ENCODE peak calls at places on chromosomes 2 and 18, in ten cellular contexts. P is DND-41, G is transverse colon, D is OCI-LY7, L is cardiac muscle cell, F is adrenal gland, W is trophoblast cell, A is heart right ventricle, Y is left ventricle myocardium inferior, Q is mammary epithelial cell. H is an unnamed sample. For H3K4me1, the result is how much of the 10 kb centered on the place peaks cover.

GRCh38 chr2:128496700-128497099 is 178.0 kb upstream of the HS6ST1 start:
- DNase-seq in P (no peak), G (no peak), D (no peak), L (no peak), F (no peak), W (no peak), A (no peak), Y (no peak), Q (no peak), H (no peak)

GRCh38 chr2:221554769-221555510 is 17.2 kb downstream of the EPHA4 start:
- DNase-seq in P (no peak), G (no peak), D (peak), L (peak), F (no peak), W (peak), A (no peak), Y (no peak), Q (no peak), H (no peak)

GRCh38 chr2:147082850-147083522 is 761.8 kb upstream of the ACVR2A start:
- DNase-seq in P (peak), G (peak), D (peak), L (peak), F (peak), W (peak), A (no peak), Y (no peak), Q (peak), H (peak)

GRCh38 chr2:168375195-168375798 is 80.8 kb upstream of the CERS6 start:
- DNase-seq in P (no peak), G (no peak), D (no peak), L (peak), F (no peak), W (no peak), A (no peak), Y (no peak), Q (no peak), H (no peak)

GRCh38 chr2:30216157-30216556 is 15.2 kb upstream of the LBH start:
- DNase-seq in P (no peak), G (no peak), D (no peak), L (peak), F (no peak), W (no peak), A (no peak), Y (no peak), Q (no peak), H (no peak)

GRCh38 chr2:86510436-86510933 is 52.8 kb downstream of the CHMP3 start:
- DNase-seq in P (no peak), G (no peak), D (no peak), L (no peak), F (no peak), W (no peak), A (no peak), Y (no peak), Q (no peak), H (no peak)

GRCh38 chr2:144505245-144505801 is 14.6 kb downstream of the ZEB2 start:
- DNase-seq in P (no peak), G (no peak), D (no peak), L (peak), F (no peak), W (no peak), A (no peak), Y (no peak), Q (peak), H (no peak)

GRCh38 chr2:45256867-45257641 is 247.8 kb upstream of the SIX2 start:
- DNase-seq in P (no peak), G (no peak), D (no peak), L (no peak), F (no peak), W (no peak), A (no peak), Y (no peak), Q (no peak), H (no peak)

GRCh38 chr18:50439460-50440015 is 64.7 kb downstream of the SKA1 start:
- DNase-seq in P (no peak), G (no peak), D (no peak), L (no peak), F (no peak), W (peak), A (no peak), Y (no peak), Q (no peak), H (no peak)

GRCh38 chr2:113797237-113797636 is 40.8 kb upstream of the SLC35F5 start:
- DNase-seq in P (no peak), G (no peak), D (no peak), L (no peak), F (no peak), W (no peak), A (no peak), Y (no peak), Q (no peak), H (no peak)

GRCh38 chr2:116444256-116444872 is 1370.1 kb upstream of the DDX18 start:
- DNase-seq in P (no peak), G (no peak), D (no peak), L (no peak), F (no peak), W (no peak), A (no peak), Y (no peak), Q (no peak), H (no peak)

GRCh38 chr18:50805732-50806131 is 14.1 kb downstream of the MRO start:
- DNase-seq in P (no peak), G (no peak), D (no peak), L (no peak), F (no peak), W (no peak), A (no peak), Y (no peak), Q (peak), H (no peak)

GRCh38 chr2:8193686-8194615 is 487.9 kb upstream of the ID2 start:
- DNase-seq in P (no peak), G (no peak), D (no peak), L (no peak), F (no peak), W (no peak), A (no peak), Y (no peak), Q (no peak), H (no peak)

GRCh38 chr2:53737091-53737490 is 30.5 kb upstream of the CHAC2 start:
- DNase-seq in P (no peak), G (no peak), D (no peak), L (no peak), F (no peak), W (no peak), A (no peak), Y (no peak), Q (no peak), H (no peak)

GRCh38 chr2:210072922-210073509 is 70.6 kb downstream of the RPE start:
- DNase-seq in P (peak), G (no peak), D (peak), L (peak), F (peak), W (no peak), A (no peak), Y (no peak), Q (peak), H (no peak)

GRCh38 chr2:69020496-69020895 is 7.5 kb downstream of the ANTXR1 start:
- DNase-seq in P (no peak), G (no peak), D (no peak), L (no peak), F (no peak), W (no peak), A (no peak), Y (no peak), Q (no peak), H (no peak)

GRCh38 chr2:200288670-200289429 is 17.6 kb upstream of the SPATS2L start:
- DNase-seq in P (no peak), G (no peak), D (no peak), L (peak), F (peak), W (peak), A (no peak), Y (no peak), Q (peak), H (no peak)

GRCh38 chr2:135701442-135701841 is 40.2 kb upstream of the UBXN4 start:
- DNase-seq in P (no peak), G (no peak), D (no peak), L (peak), F (peak), W (no peak), A (no peak), Y (no peak), Q (peak), H (no peak)

GRCh38 chr2:206971805-206972204 is 32.5 kb downstream of the CPO start:
- DNase-seq in P (no peak), G (peak), D (no peak), L (peak), F (no peak), W (peak), A (no peak), Y (no peak), Q (no peak), H (peak)

GRCh38 chr2:155546715-155547555 is 785.6 kb downstream of the NR4A2 start:
- DNase-seq in P (no peak), G (no peak), D (no peak), L (no peak), F (no peak), W (no peak), A (no peak), Y (no peak), Q (peak), H (no peak)

GRCh38 chr18:32049393-32050161 is 31.0 kb downstream of the RNF125 start:
- DNase-seq in P (peak), G (peak), D (peak), L (no peak), F (peak), W (peak), A (peak), Y (peak), Q (peak), H (no peak)

GRCh38 chr18:79411614-79412526 is 16.1 kb downstream of the NFATC1 start:
- DNase-seq in P (no peak), G (no peak), D (no peak), L (no peak), F (no peak), W (no peak), A (no peak), Y (peak), Q (no peak), H (no peak)

GRCh38 chr18:73577365-73577764 is 570.3 kb downstream of the FBXO15 start:
- DNase-seq in P (no peak), G (no peak), D (no peak), L (no peak), F (no peak), W (no peak), A (no peak), Y (no peak), Q (no peak), H (no peak)

GRCh38 chr2:41709702-41710599 is 337.9 kb upstream of the PKDCC start:
- DNase-seq in P (no peak), G (no peak), D (no peak), L (no peak), F (no peak), W (peak), A (no peak), Y (no peak), Q (peak), H (no peak)

GRCh38 chr2:172445851-172446250 is 18.5 kb downstream of the ITGA6 start:
- DNase-seq in P (no peak), G (no peak), D (no peak), L (peak), F (no peak), W (no peak), A (no peak), Y (no peak), Q (no peak), H (no peak)

GRCh38 chr2:118974103-118974911 is 32.3 kb downstream of the MARCO start:
- DNase-seq in P (no peak), G (no peak), D (no peak), L (peak), F (no peak), W (peak), A (no peak), Y (no peak), Q (peak), H (no peak)

GRCh38 chr2:150047731-150048130 is 439.7 kb downstream of the RND3 start:
- DNase-seq in P (no peak), G (no peak), D (no peak), L (peak), F (no peak), W (no peak), A (no peak), Y (no peak), Q (peak), H (no peak)

GRCh38 chr2:112542974-112543760 is 902 bp downstream of the POLR1B start:
- DNase-seq in P (peak), G (no peak), D (peak), L (peak), F (no peak), W (no peak), A (no peak), Y (no peak), Q (peak), H (no peak)

GRCh38 chr2:30239308-30240161 is 8.2 kb downstream of the LBH start:
- DNase-seq in P (peak), G (peak), D (peak), L (peak), F (peak), W (peak), A (peak), Y (peak), Q (no peak), H (peak)

GRCh38 chr2:215505044-215505786 is 69.3 kb upstream of the FN1 start:
- DNase-seq in P (no peak), G (peak), D (no peak), L (peak), F (no peak), W (no peak), A (no peak), Y (no peak), Q (no peak), H (no peak)

GRCh38 chr2:8636041-8636491 is 45.8 kb upstream of the ID2 start:
- DNase-seq in P (no peak), G (no peak), D (no peak), L (no peak), F (no peak), W (no peak), A (no peak), Y (no peak), Q (no peak), H (no peak)

GRCh38 chr2:113113794-113114193 is 13.6 kb upstream of the IL1RN start:
- DNase-seq in P (no peak), G (no peak), D (no peak), L (no peak), F (no peak), W (no peak), A (no peak), Y (no peak), Q (no peak), H (no peak)

GRCh38 chr18:70416496-70416895 is 127.7 kb downstream of the SOCS6 start:
- DNase-seq in P (no peak), G (no peak), D (no peak), L (no peak), F (no peak), W (no peak), A (no peak), Y (no peak), Q (no peak), H (no peak)

GRCh38 chr2:181264016-181264415 is 193.2 kb upstream of the ITGA4 start:
- DNase-seq in P (no peak), G (no peak), D (no peak), L (no peak), F (no peak), W (no peak), A (no peak), Y (no peak), Q (peak), H (no peak)

GRCh38 chr2:96888082-96889011 is 18.5 kb upstream of the SEMA4C start:
- DNase-seq in P (no peak), G (peak), D (no peak), L (no peak), F (no peak), W (peak), A (no peak), Y (peak), Q (peak), H (no peak)

GRCh38 chr2:205802069-205802468 is 119.8 kb downstream of the NRP2 start:
- DNase-seq in P (no peak), G (no peak), D (no peak), L (peak), F (no peak), W (no peak), A (no peak), Y (no peak), Q (no peak), H (no peak)

GRCh38 chr2:71796174-71796592 is 342.8 kb downstream of the DYSF start:
- DNase-seq in P (no peak), G (no peak), D (no peak), L (peak), F (no peak), W (peak), A (no peak), Y (no peak), Q (no peak), H (no peak)

GRCh38 chr2:84862006-84862405 is 18.9 kb downstream of the TRABD2A start:
- DNase-seq in P (no peak), G (no peak), D (no peak), L (no peak), F (no peak), W (no peak), A (no peak), Y (no peak), Q (no peak), H (no peak)
- H3K4me1 ChIP-seq in P (under half), G (under half), D (under half), L (under half), F (under half), W (under half), A (under half), Y (under half), Q (under half), H (under half)

GRCh38 chr2:218995972-218996644 is 2.9 kb upstream of the CRYBA2 start:
- DNase-seq in P (peak), G (peak), D (peak), L (peak), F (peak), W (peak), A (peak), Y (peak), Q (peak), H (peak)
- H3K4me1 ChIP-seq in P (under half), G (under half), D (under half), L (under half), F (under half), W (under half), A (under half), Y (under half), Q (under half), H (under half)

DNA sequence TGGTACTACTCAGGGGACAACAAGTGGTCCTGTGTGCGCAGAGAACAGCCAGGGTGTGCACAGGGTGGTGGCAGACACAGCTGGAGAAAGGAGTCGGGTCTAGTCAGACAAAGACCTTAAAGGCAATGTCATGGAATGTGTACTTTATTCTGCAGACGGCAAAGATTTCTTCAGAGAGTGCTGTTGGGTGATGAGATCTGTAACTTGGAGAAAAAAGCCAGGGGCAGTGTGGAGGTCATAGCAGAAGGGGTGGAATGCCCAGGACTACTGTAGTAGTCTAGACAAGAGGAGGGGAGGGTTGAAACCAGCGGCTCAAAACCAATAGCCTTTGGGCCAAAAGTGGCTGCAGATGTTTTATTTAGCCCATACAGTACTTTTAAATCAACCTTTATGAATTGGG is 121.3 kb upstream of the ZFP36L2 start:
- DNase-seq in P (no peak), G (no peak), D (no peak), L (no peak), F (no peak), W (no peak), A (no peak), Y (no peak), Q (no peak), H (no peak)
- H3K4me1 ChIP-seq in P (under half), G (under half), D (under half), L (half or more), F (under half), W (under half), A (half or more), Y (half or more), Q (under half), H (under half)

DNA sequence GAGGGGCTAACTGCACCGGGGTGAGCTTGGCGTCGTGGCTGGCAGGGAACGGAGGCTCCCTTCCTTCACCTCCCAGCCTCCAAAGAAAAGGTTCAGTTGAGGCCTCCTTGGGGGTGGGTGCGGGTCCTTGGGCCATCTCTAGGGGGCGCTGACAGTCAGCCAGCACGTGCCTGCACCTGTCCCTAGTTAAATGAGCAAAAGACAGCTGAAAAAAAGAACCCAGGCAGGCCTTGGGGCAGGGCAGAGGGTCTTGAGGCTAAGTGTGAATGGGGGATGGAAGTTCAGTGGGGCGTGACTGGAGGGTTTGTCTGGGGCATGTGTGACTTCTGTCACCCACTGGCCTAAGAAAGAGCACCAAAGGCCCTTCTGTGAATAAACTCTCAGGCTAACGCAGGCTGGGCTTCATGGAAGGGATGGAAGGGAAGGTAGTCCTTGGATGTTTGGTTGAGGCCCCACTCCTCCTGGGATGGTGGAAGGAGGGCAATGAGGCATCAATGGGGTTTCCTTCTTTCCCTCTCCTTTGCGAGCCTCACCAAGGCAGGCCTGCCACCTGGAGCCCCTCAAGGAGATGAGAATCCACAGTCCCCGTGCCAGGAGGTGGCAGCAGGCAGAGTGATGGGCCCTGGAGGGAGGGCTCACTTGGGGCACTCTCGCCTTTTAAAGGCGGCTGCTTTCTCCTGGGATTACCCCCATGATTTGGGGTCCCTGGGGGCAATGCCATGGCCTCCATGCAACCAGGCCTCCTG is 56.2 kb downstream of the ZFP36L2 start:
- DNase-seq in P (peak), G (peak), D (peak), L (no peak), F (no peak), W (no peak), A (no peak), Y (no peak), Q (no peak), H (no peak)
- H3K4me1 ChIP-seq in P (half or more), G (under half), D (half or more), L (under half), F (under half), W (under half), A (half or more), Y (under half), Q (under half), H (under half)

GRCh38 chr2:160371251-160372009 is 122.2 kb downstream of the RBMS1 start:
- DNase-seq in P (no peak), G (no peak), D (no peak), L (peak), F (no peak), W (no peak), A (no peak), Y (peak), Q (no peak), H (no peak)

GRCh38 chr2:160372585-160372984 is 121.0 kb downstream of the RBMS1 start:
- DNase-seq in P (no peak), G (no peak), D (no peak), L (peak), F (no peak), W (no peak), A (no peak), Y (no peak), Q (no peak), H (no peak)

GRCh38 chr2:160372010-160372356 is 121.6 kb downstream of the RBMS1 start:
- DNase-seq in P (no peak), G (no peak), D (no peak), L (no peak), F (no peak), W (no peak), A (no peak), Y (no peak), Q (no peak), H (no peak)

GRCh38 chr2:160367887-160368286 is 125.7 kb downstream of the RBMS1 start:
- DNase-seq in P (peak), G (peak), D (peak), L (peak), F (peak), W (no peak), A (no peak), Y (no peak), Q (peak), H (no peak)

GRCh38 chr2:160368988-160369935 is 124.3 kb downstream of the RBMS1 start:
- DNase-seq in P (no peak), G (no peak), D (no peak), L (no peak), F (no peak), W (no peak), A (no peak), Y (no peak), Q (no peak), H (no peak)
- H3K4me1 ChIP-seq in P (under half), G (under half), D (under half), L (half or more), F (under half), W (under half), A (half or more), Y (half or more), Q (under half), H (half or more)

GRCh38 chr2:182477774-182478173 is 50.9 kb upstream of the PDE1A start:
- DNase-seq in P (no peak), G (no peak), D (no peak), L (no peak), F (no peak), W (no peak), A (no peak), Y (no peak), Q (no peak), H (no peak)

GRCh38 chr2:182473635-182474034 is 46.8 kb upstream of the PDE1A start:
- DNase-seq in P (no peak), G (no peak), D (no peak), L (no peak), F (no peak), W (no peak), A (no peak), Y (no peak), Q (no peak), H (no peak)
- H3K4me1 ChIP-seq in P (under half), G (under half), D (under half), L (under half), F (under half), W (under half), A (under half), Y (under half), Q (under half), H (under half)

GRCh38 chr18:13220326-13220991 is 1.9 kb downstream of the LDLRAD4 start:
- DNase-seq in P (no peak), G (peak), D (no peak), L (no peak), F (peak), W (no peak), A (peak), Y (peak), Q (no peak), H (no peak)
- H3K4me1 ChIP-seq in P (half or more), G (under half), D (under half), L (under half), F (under half), W (under half), A (half or more), Y (half or more), Q (under half), H (under half)

H was measured in uterus.